ENCODE peak calls at places on chromosomes 11 and 22, in nine cellular contexts. T is body of pancreas; M is dorsolateral prefrontal cortex; Q is heart right ventricle; O is CD8-positive, alpha-beta T cell; N is stomach; Z is neural progenitor cell; Y is HCT116; D is astrocyte of the spinal cord. L is an unnamed sample.

GRCh38 chr11:36339899-36340298 is 43.8 kb downstream of the PRR5L start:
- DNase-seq in Q (no peak), N (no peak), Y (no peak), Z (no peak), M (no peak), D (no peak), T (no peak), O (no peak), L (no peak)

GRCh38 chr11:65547446-65548125 is 10.6 kb downstream of the LTBP3 start:
- DNase-seq in T (no peak), Y (no peak), M (no peak), N (no peak), D (no peak), Z (no peak), Q (no peak), O (peak), L (no peak)

GRCh38 chr11:69468911-69469885 is 12.3 kb upstream of the LINC01488 start:
- DNase-seq in M (no peak), O (no peak), Y (no peak), T (no peak), Q (no peak), N (no peak), D (no peak), Z (no peak), L (no peak)

GRCh38 chr11:9601041-9601875 is 27.8 kb downstream of the WEE1 start:
- DNase-seq in Z (no peak), T (peak), Y (no peak), M (no peak), Q (peak), D (peak), O (peak), N (no peak), L (peak)

GRCh38 chr11:64304316-64305072 is 830 bp upstream of the ESRRA start:
- DNase-seq in Q (peak), T (peak), M (peak), N (peak), D (peak), O (peak), Z (peak), Y (peak), L (peak)

GRCh38 chr22:34966980-34967379 is 99.0 kb upstream of the ISX start:
- DNase-seq in Y (no peak), Q (no peak), N (no peak), M (no peak), D (no peak), O (no peak), T (no peak), Z (no peak), L (no peak)

GRCh38 chr22:20550851-20551744 is 43.7 kb downstream of the MED15 start:
- DNase-seq in N (no peak), D (peak), Q (peak), T (peak), Y (no peak), O (peak), M (peak), Z (peak), L (peak)

GRCh38 chr11:128505449-128506058 is 81.8 kb downstream of the ETS1 start:
- DNase-seq in Z (no peak), M (no peak), N (no peak), D (no peak), Y (no peak), O (no peak), T (no peak), Q (no peak), L (no peak)

GRCh38 chr22:38455530-38456271 is 702 bp upstream of the KCNJ4 start:
- DNase-seq in T (no peak), D (no peak), N (no peak), Z (peak), M (no peak), O (no peak), Q (no peak), Y (no peak), L (no peak)

GRCh38 chr22:29011200-29011867 is 50.3 kb downstream of the C22orf31 start:
- DNase-seq in Q (peak), N (peak), T (peak), M (no peak), Y (no peak), Z (peak), D (no peak), O (no peak), L (no peak)

GRCh38 chr11:28763876-28764275 is 655.7 kb downstream of the METTL15 start:
- DNase-seq in N (no peak), Y (no peak), Q (no peak), T (no peak), M (no peak), Z (no peak), O (no peak), D (no peak), L (peak)

GRCh38 chr11:66880484-66881211 is 23.8 kb downstream of the LRFN4 start:
- DNase-seq in Q (no peak), M (no peak), N (peak), T (peak), Y (no peak), O (no peak), Z (no peak), D (no peak), L (no peak)

GRCh38 chr11:789951-790350 is at the start of gene CEND1:
- DNase-seq in O (no peak), N (no peak), Z (peak), T (no peak), Q (no peak), D (peak), M (peak), Y (no peak), L (peak)

GRCh38 chr22:39434243-39434653 is 22.6 kb upstream of the MGAT3 start:
- DNase-seq in M (peak), Q (peak), D (no peak), O (no peak), Y (no peak), N (no peak), Z (no peak), T (no peak), L (no peak)

GRCh38 chr11:19101803-19102520 is 15.0 kb upstream of the ZDHHC13 start:
- DNase-seq in Y (no peak), M (no peak), Q (no peak), N (no peak), O (no peak), Z (no peak), T (no peak), D (no peak), L (no peak)

GRCh38 chr22:34108168-34108567 is 187.9 kb upstream of the LARGE1 start:
- DNase-seq in O (no peak), Z (no peak), Q (no peak), M (no peak), Y (no peak), T (no peak), N (no peak), D (no peak), L (no peak)

GRCh38 chr11:86741489-86742435 is 58.6 kb upstream of the PRSS23 start:
- DNase-seq in M (no peak), Q (no peak), Z (no peak), O (no peak), Y (no peak), N (no peak), T (no peak), D (peak), L (peak)

GRCh38 chr11:77423624-77424023 is 50.3 kb downstream of the PAK1 start:
- DNase-seq in D (no peak), M (no peak), Q (no peak), N (no peak), O (no peak), Y (no peak), T (no peak), Z (no peak), L (no peak)

GRCh38 chr11:23206736-23207336 is 346.6 kb upstream of the CCDC179 start:
- DNase-seq in Y (no peak), Z (no peak), N (no peak), Q (no peak), O (no peak), M (no peak), D (peak), T (no peak), L (no peak)

GRCh38 chr22:20424937-20425587 is 12.6 kb downstream of the SCARF2 start:
- DNase-seq in D (peak), Y (no peak), T (no peak), N (no peak), Q (peak), O (no peak), M (peak), Z (peak), L (no peak)

GRCh38 chr22:21775061-21775460 is 39.5 kb upstream of the YPEL1 start:
- DNase-seq in O (no peak), Z (no peak), Q (no peak), T (no peak), M (peak), Y (no peak), D (peak), N (no peak), L (no peak)

GRCh38 chr22:31177420-31178162 is 17.6 kb downstream of the RNF185 start:
- DNase-seq in T (no peak), D (peak), M (no peak), O (no peak), Q (no peak), Z (no peak), N (no peak), Y (no peak), L (peak)

GRCh38 chr11:61784506-61784805 is 7.9 kb downstream of the TMEM258 start:
- DNase-seq in T (no peak), N (no peak), Y (no peak), Z (no peak), O (no peak), M (no peak), Q (no peak), D (no peak), L (no peak)

GRCh38 chr11:63476618-63477017 is 14.3 kb downstream of the PLAAT5 start:
- DNase-seq in T (no peak), M (no peak), Q (no peak), O (no peak), Y (no peak), N (no peak), D (no peak), Z (no peak), L (no peak)

GRCh38 chr11:70739811-70740474 is 341.6 kb downstream of the CTTN start:
- DNase-seq in M (peak), Y (no peak), Q (no peak), O (no peak), T (no peak), Z (peak), N (no peak), D (no peak), L (no peak)

GRCh38 chr11:61111786-61112517 is 9.7 kb downstream of the CD5 start:
- DNase-seq in Q (no peak), T (no peak), D (no peak), M (peak), Z (no peak), N (no peak), Y (no peak), O (peak), L (no peak)

GRCh38 chr22:18109410-18110193 is 1.0 kb upstream of the TUBA8 start:
- DNase-seq in M (no peak), O (no peak), Q (no peak), N (no peak), T (no peak), D (no peak), Z (no peak), Y (no peak), L (no peak)

GRCh38 chr11:90465553-90465952 is 242.7 kb upstream of the CHORDC1 start:
- DNase-seq in T (no peak), Q (no peak), M (no peak), D (no peak), Z (no peak), Y (no peak), O (no peak), N (no peak), L (no peak)

GRCh38 chr22:44574057-44574456 is 76.0 kb upstream of the RTL6 start:
- DNase-seq in Z (no peak), T (peak), Y (peak), M (peak), Q (no peak), D (peak), O (no peak), N (peak), L (peak)

GRCh38 chr11:64489831-64490441 is 101.1 kb upstream of the SLC22A12 start:
- DNase-seq in Q (peak), M (peak), T (peak), N (peak), D (peak), Z (peak), Y (peak), O (no peak), L (peak)

DNA sequence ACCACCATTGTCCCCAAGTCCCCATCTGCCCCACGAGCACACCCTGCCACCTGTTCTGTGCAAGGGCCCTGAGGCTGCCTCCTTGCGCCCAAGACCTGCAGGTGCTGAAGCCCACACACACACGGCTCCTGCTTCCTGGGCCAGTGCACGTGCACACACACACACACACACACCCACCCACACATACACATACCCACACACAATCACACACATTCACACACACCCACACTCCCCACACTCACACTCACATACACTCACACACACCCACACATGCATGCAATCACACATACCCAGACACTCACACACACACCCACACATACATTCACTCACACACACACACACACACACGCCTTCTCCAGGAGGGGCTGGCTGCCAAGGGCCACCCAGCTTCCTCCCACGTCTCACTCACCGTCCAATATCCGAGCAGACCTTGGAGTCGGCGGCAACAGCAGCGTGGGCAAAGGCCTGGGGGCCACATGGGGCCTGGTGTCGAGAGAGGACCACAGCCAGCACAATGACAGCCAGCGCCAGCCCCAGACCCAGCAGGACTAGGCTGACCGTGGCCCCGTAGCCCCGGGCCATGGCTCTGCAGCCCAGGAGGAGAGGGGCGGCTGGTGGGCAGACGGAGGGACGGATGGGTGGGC is 616 bp downstream of the GGT5 start:
- DNase-seq in O (no peak), D (peak), Y (no peak), T (no peak), N (no peak), M (no peak), Q (no peak), Z (no peak), L (peak)
- H3K4me3 ChIP-seq in O (no peak), D (peak), Y (no peak), T (no peak), N (peak), M (no peak), Q (peak), Z (no peak), L (peak)

GRCh38 chr11:76415073-76415472 is 29.7 kb upstream of the EMSY start:
- DNase-seq in T (no peak), Z (no peak), Y (no peak), N (no peak), M (no peak), O (no peak), Q (no peak), D (no peak), L (no peak)

GRCh38 chr11:76424891-76425290 is 19.9 kb upstream of the EMSY start:
- DNase-seq in Y (no peak), D (no peak), N (no peak), M (no peak), Z (no peak), O (no peak), Q (no peak), T (no peak), L (no peak)

GRCh38 chr11:76424379-76424778 is 20.4 kb upstream of the EMSY start:
- DNase-seq in O (no peak), Z (no peak), T (no peak), Y (no peak), Q (no peak), M (no peak), N (no peak), D (no peak), L (no peak)

DNA sequence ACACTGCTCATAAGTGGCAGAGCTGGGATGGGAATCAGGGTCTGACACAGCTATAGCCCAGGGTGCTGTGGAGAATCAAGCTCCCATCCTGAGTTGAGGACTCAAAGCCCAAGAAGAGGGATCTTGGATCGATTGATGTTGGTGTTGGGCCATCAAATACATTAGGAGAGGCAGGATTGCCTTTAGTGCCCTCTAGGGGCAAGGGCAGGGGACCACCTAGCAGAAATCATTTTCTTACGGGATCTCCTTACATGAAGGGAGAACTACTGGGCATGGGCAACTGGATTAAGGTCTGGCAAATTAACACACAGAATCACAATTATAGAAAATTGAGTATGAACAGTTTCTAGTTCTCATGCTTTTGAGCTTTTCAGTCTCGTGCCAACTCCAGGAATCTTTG is 24.9 kb upstream of the EMSY start:
- DNase-seq in O (no peak), Y (no peak), D (no peak), T (peak), N (no peak), Z (peak), M (no peak), Q (no peak), L (no peak)
- TF ChIP-seq CTCF in O (no peak), Y (peak), D (peak), T (peak), N (no peak), Z (peak), M (no peak), Q (no peak), L (peak)

GRCh38 chr22:36077261-36077660 is 48.6 kb upstream of the RBFOX2 start:
- DNase-seq in T (peak), Y (no peak), N (no peak), D (no peak), Z (no peak), M (no peak), O (no peak), Q (no peak), L (peak)
- H3K4me3 ChIP-seq in T (no peak), Y (no peak), N (no peak), D (no peak), Z (no peak), M (no peak), O (no peak), Q (no peak), L (no peak)

DNA sequence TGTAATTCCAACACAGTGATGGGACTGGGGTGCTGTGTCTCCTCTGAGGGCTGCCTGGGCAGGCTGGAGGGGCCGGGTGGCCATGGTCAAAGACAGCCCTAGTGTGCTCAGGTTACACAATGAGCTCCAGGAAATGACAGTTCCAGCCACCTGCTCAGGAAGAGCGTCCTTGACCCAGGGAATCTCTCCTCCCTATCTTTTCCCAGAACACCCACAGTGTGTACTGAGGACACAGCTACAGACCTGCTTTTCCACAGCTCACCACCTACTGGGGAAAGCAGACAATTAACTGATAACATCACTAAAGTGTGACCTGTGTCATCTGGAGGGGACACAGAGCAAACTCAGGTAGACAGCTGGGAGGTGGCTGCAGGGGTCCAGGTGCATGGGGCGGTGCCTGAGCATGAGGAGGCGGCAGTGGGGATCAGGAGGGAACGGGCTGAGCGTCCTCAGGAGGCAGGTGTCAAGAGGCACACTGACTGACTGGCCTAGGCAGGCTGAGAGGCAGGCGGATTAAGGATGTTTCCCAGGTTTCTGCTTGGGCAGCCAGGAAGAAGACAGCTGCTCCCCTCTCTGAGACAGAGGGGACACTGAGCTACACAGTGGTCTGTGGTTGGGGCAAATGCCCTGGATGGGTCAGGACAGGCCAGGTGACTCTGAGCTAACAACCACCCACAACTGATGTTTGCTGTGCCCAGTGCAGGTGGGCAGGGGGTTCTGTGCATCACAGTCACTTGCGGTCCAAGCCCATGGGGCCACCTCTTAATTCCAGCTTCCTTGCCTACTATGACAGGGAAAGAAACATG is 56.1 kb downstream of the ARFGAP3 start:
- DNase-seq in Y (no peak), M (no peak), N (no peak), Q (no peak), O (no peak), D (no peak), Z (no peak), T (no peak), L (no peak)
- TF ChIP-seq CTCF in Y (no peak), M (no peak), N (no peak), Q (no peak), O (no peak), D (no peak), Z (no peak), T (no peak), L (no peak)

GRCh38 chr22:46537221-46537945 is at the start of gene CELSR1:
- DNase-seq in D (no peak), Z (peak), O (no peak), Y (no peak), T (no peak), N (peak), Q (no peak), M (no peak), L (peak)
- H3K4me3 ChIP-seq in D (peak), Z (peak), O (no peak), Y (peak), T (peak), N (peak), Q (peak), M (no peak), L (peak)